ENCODE peak calls at places on chromosomes 3 and 15, in four cellular contexts. One of them, this sample, is unnamed.

GRCh38 chr3:63912768-63913588 is 795 bp upstream of the SCAANT1 start:
- DNase-seq in NCI-H1694 treated with DMSO at 0.1 percent for 48 hours: no peak
- DNase-seq in anterior cingulate cortex: no peak
- DNase-seq in amygdala: no peak
- DNase-seq in this sample: no peak

GRCh38 chr3:58249358-58250092 is 11.9 kb downstream of the ABHD6 start:
- DNase-seq in NCI-H1694 treated with DMSO at 0.1 percent for 48 hours: no peak
- DNase-seq in anterior cingulate cortex: no peak
- DNase-seq in amygdala: no peak
- DNase-seq in this sample: no peak

GRCh38 chr15:43799209-43799944 is 643 bp downstream of the SERINC4 start:
- DNase-seq in NCI-H1694 treated with DMSO at 0.1 percent for 48 hours: peak; percentile 1
- DNase-seq in anterior cingulate cortex: no peak
- DNase-seq in amygdala: no peak
- DNase-seq in this sample: no peak

GRCh38 chr3:194104041-194104751 is 31.8 kb upstream of the HES1 start:
- DNase-seq in NCI-H1694 treated with DMSO at 0.1 percent for 48 hours: no peak
- DNase-seq in anterior cingulate cortex: no peak
- DNase-seq in amygdala: no peak
- DNase-seq in this sample: no peak

GRCh38 chr3:165233521-165234195 is 37.5 kb upstream of the SLITRK3 start:
- DNase-seq in NCI-H1694 treated with DMSO at 0.1 percent for 48 hours: no peak
- DNase-seq in anterior cingulate cortex: no peak
- DNase-seq in amygdala: no peak
- DNase-seq in this sample: no peak

GRCh38 chr3:33145221-33145900 is 31.5 kb downstream of the CRTAP start:
- DNase-seq in NCI-H1694 treated with DMSO at 0.1 percent for 48 hours: no peak
- DNase-seq in anterior cingulate cortex: no peak
- DNase-seq in amygdala: no peak
- DNase-seq in this sample: no peak

GRCh38 chr3:195803309-195803908 is 8.3 kb downstream of the MUC4 start:
- DNase-seq in NCI-H1694 treated with DMSO at 0.1 percent for 48 hours: no peak
- DNase-seq in anterior cingulate cortex: no peak
- DNase-seq in amygdala: no peak
- DNase-seq in this sample: no peak

GRCh38 chr3:119579366-119580147 is at the start of gene ADPRH:
- DNase-seq in NCI-H1694 treated with DMSO at 0.1 percent for 48 hours: no peak
- DNase-seq in anterior cingulate cortex: peak; percentile 8
- DNase-seq in amygdala: no peak
- DNase-seq in this sample: no peak

GRCh38 chr15:41559489-41560177 is 621 bp downstream of the TYRO3 start:
- DNase-seq in NCI-H1694 treated with DMSO at 0.1 percent for 48 hours: peak; percentile 14
- DNase-seq in anterior cingulate cortex: peak; percentile 17
- DNase-seq in amygdala: no peak
- DNase-seq in this sample: no peak